ENCODE peak calls at places on chromosome 19, in eight cellular contexts. One of them, this sample, is unnamed.

GRCh38 chr19:2500861-2501260 is 24.9 kb downstream of the GADD45B start:
- DNase-seq in uterus: peak
- DNase-seq in thoracic aorta: no peak
- DNase-seq in GM23338: no peak
- DNase-seq in breast epithelium: no peak
- DNase-seq in choroid plexus epithelial cell: no peak
- DNase-seq in WERI-Rb-1: peak
- DNase-seq in IMR-90: no peak
- DNase-seq in this sample: no peak

GRCh38 chr19:23800281-23800680 is 41.6 kb upstream of the ZNF681 start:
- DNase-seq in uterus: no peak
- DNase-seq in choroid plexus epithelial cell: no peak
- DNase-seq in WERI-Rb-1: no peak
- DNase-seq in breast epithelium: no peak
- DNase-seq in IMR-90: no peak
- DNase-seq in GM23338: no peak
- DNase-seq in thoracic aorta: no peak
- DNase-seq in this sample: no peak

GRCh38 chr19:46955114-46955812 is 64.4 kb upstream of the NPAS1 start:
- DNase-seq in breast epithelium: no peak
- DNase-seq in IMR-90: peak
- DNase-seq in choroid plexus epithelial cell: peak
- DNase-seq in WERI-Rb-1: no peak
- DNase-seq in thoracic aorta: no peak
- DNase-seq in GM23338: no peak
- DNase-seq in uterus: no peak
- DNase-seq in this sample: peak

GRCh38 chr19:49212302-49212701 is 54.7 kb downstream of the TRPM4 start:
- DNase-seq in uterus: no peak
- DNase-seq in IMR-90: no peak
- DNase-seq in thoracic aorta: no peak
- DNase-seq in WERI-Rb-1: no peak
- DNase-seq in breast epithelium: no peak
- DNase-seq in GM23338: no peak
- DNase-seq in choroid plexus epithelial cell: peak
- DNase-seq in this sample: peak

GRCh38 chr19:34732548-34733255 is 1.3 kb upstream of the ZNF181 start:
- DNase-seq in GM23338: peak
- DNase-seq in breast epithelium: no peak
- DNase-seq in choroid plexus epithelial cell: no peak
- DNase-seq in IMR-90: no peak
- DNase-seq in thoracic aorta: no peak
- DNase-seq in uterus: peak
- DNase-seq in WERI-Rb-1: no peak
- DNase-seq in this sample: no peak

GRCh38 chr19:55041627-55042343 is 3.7 kb upstream of the GP6 start:
- DNase-seq in thoracic aorta: no peak
- DNase-seq in GM23338: no peak
- DNase-seq in breast epithelium: no peak
- DNase-seq in WERI-Rb-1: no peak
- DNase-seq in uterus: no peak
- DNase-seq in choroid plexus epithelial cell: no peak
- DNase-seq in IMR-90: no peak
- DNase-seq in this sample: no peak

GRCh38 chr19:35518313-35518712 is 4.9 kb upstream of the DMKN start:
- DNase-seq in IMR-90: peak
- DNase-seq in breast epithelium: no peak
- DNase-seq in uterus: no peak
- DNase-seq in thoracic aorta: no peak
- DNase-seq in choroid plexus epithelial cell: peak
- DNase-seq in GM23338: no peak
- DNase-seq in WERI-Rb-1: no peak
- DNase-seq in this sample: peak

GRCh38 chr19:6464070-6464873 is at the start of gene CRB3:
- DNase-seq in GM23338: peak
- DNase-seq in thoracic aorta: no peak
- DNase-seq in uterus: no peak
- DNase-seq in IMR-90: no peak
- DNase-seq in choroid plexus epithelial cell: no peak
- DNase-seq in breast epithelium: peak
- DNase-seq in WERI-Rb-1: no peak
- DNase-seq in this sample: no peak

GRCh38 chr19:3167533-3168272 is 10.9 kb upstream of the S1PR4 start:
- DNase-seq in IMR-90: no peak
- DNase-seq in GM23338: no peak
- DNase-seq in breast epithelium: no peak
- DNase-seq in choroid plexus epithelial cell: no peak
- DNase-seq in uterus: no peak
- DNase-seq in thoracic aorta: no peak
- DNase-seq in WERI-Rb-1: no peak
- DNase-seq in this sample: no peak

GRCh38 chr19:41848666-41849065 is 3.8 kb downstream of the DMRTC2 start:
- DNase-seq in GM23338: no peak
- DNase-seq in thoracic aorta: no peak
- DNase-seq in IMR-90: no peak
- DNase-seq in WERI-Rb-1: no peak
- DNase-seq in choroid plexus epithelial cell: no peak
- DNase-seq in breast epithelium: no peak
- DNase-seq in uterus: no peak
- DNase-seq in this sample: no peak

GRCh38 chr19:31892060-31892459 is 453.4 kb upstream of the ZNF507 start:
- DNase-seq in thoracic aorta: no peak
- DNase-seq in uterus: no peak
- DNase-seq in WERI-Rb-1: no peak
- DNase-seq in IMR-90: no peak
- DNase-seq in choroid plexus epithelial cell: no peak
- DNase-seq in breast epithelium: no peak
- DNase-seq in GM23338: no peak
- DNase-seq in this sample: no peak

GRCh38 chr19:42017040-42017439 is 23.0 kb upstream of the ATP1A3 start:
- DNase-seq in WERI-Rb-1: no peak
- DNase-seq in GM23338: no peak
- DNase-seq in breast epithelium: no peak
- DNase-seq in choroid plexus epithelial cell: no peak
- DNase-seq in uterus: no peak
- DNase-seq in thoracic aorta: no peak
- DNase-seq in IMR-90: no peak
- DNase-seq in this sample: no peak

GRCh38 chr19:43504426-43505185 is at the start of gene PHLDB3:
- DNase-seq in WERI-Rb-1: peak
- DNase-seq in thoracic aorta: no peak
- DNase-seq in uterus: no peak
- DNase-seq in GM23338: peak
- DNase-seq in breast epithelium: peak
- DNase-seq in choroid plexus epithelial cell: no peak
- DNase-seq in IMR-90: peak
- DNase-seq in this sample: no peak

GRCh38 chr19:2478756-2479555 is 3.0 kb downstream of the GADD45B start:
- DNase-seq in thoracic aorta: peak
- DNase-seq in uterus: peak
- DNase-seq in WERI-Rb-1: no peak
- DNase-seq in breast epithelium: peak
- DNase-seq in choroid plexus epithelial cell: peak
- DNase-seq in IMR-90: peak
- DNase-seq in GM23338: peak
- DNase-seq in this sample: peak

GRCh38 chr19:1408300-1409203 is 1.2 kb downstream of the DAZAP1 start:
- DNase-seq in uterus: peak
- DNase-seq in choroid plexus epithelial cell: peak
- DNase-seq in IMR-90: peak
- DNase-seq in WERI-Rb-1: no peak
- DNase-seq in breast epithelium: no peak
- DNase-seq in GM23338: peak
- DNase-seq in thoracic aorta: no peak
- DNase-seq in this sample: peak

GRCh38 chr19:13027031-13027430 is 31.8 kb downstream of the NFIX start:
- DNase-seq in WERI-Rb-1: no peak
- DNase-seq in breast epithelium: no peak
- DNase-seq in uterus: no peak
- DNase-seq in IMR-90: no peak
- DNase-seq in thoracic aorta: no peak
- DNase-seq in GM23338: no peak
- DNase-seq in choroid plexus epithelial cell: no peak
- DNase-seq in this sample: no peak

GRCh38 chr19:9828551-9829063 is 889 bp downstream of the UBL5 start:
- DNase-seq in thoracic aorta: no peak
- DNase-seq in choroid plexus epithelial cell: no peak
- DNase-seq in breast epithelium: no peak
- DNase-seq in uterus: no peak
- DNase-seq in IMR-90: no peak
- DNase-seq in WERI-Rb-1: no peak
- DNase-seq in GM23338: no peak
- DNase-seq in this sample: no peak

GRCh38 chr19:14203258-14203657 is 2.7 kb downstream of the ADGRL1 start:
- DNase-seq in thoracic aorta: no peak
- DNase-seq in WERI-Rb-1: no peak
- DNase-seq in uterus: no peak
- DNase-seq in choroid plexus epithelial cell: no peak
- DNase-seq in breast epithelium: no peak
- DNase-seq in GM23338: peak
- DNase-seq in IMR-90: no peak
- DNase-seq in this sample: no peak

DNA sequence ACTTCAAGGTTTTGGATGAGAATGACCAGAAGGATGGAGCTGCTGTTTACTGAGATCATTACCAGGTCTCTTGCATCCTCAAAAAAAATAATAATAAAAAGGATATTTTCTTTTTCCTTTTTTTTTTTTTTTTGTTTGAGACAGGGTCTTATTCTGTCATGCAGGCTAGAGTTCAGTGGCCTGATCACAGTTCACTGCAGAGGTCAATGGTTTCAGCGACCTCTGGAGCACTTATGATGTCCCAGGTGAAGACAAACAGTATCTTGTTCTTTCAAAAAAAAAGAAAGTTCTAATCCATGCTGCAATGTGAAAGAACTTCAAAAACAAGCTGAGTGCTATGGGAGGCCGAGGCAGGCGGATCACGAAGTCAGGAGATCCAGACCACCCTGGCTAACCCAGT is 30.4 kb upstream of the TPM4 start:
- DNase-seq in choroid plexus epithelial cell: no peak
- DNase-seq in breast epithelium: no peak
- DNase-seq in GM23338: no peak
- DNase-seq in uterus: no peak
- DNase-seq in IMR-90: no peak
- DNase-seq in thoracic aorta: no peak
- DNase-seq in WERI-Rb-1: no peak
- DNase-seq in this sample: no peak
- TF ChIP-seq CTCF in choroid plexus epithelial cell: no peak
- TF ChIP-seq CTCF in breast epithelium: no peak
- TF ChIP-seq CTCF in GM23338: no peak
- TF ChIP-seq CTCF in uterus: no peak
- TF ChIP-seq CTCF in IMR-90: no peak
- TF ChIP-seq CTCF in thoracic aorta: no peak
- TF ChIP-seq CTCF in WERI-Rb-1: no peak
- TF ChIP-seq CTCF in this sample: no peak

GRCh38 chr19:58514564-58515020 is 2.8 kb upstream of the SLC27A5 start:
- DNase-seq in GM23338: no peak
- DNase-seq in breast epithelium: no peak
- DNase-seq in thoracic aorta: no peak
- DNase-seq in choroid plexus epithelial cell: no peak
- DNase-seq in WERI-Rb-1: no peak
- DNase-seq in IMR-90: no peak
- DNase-seq in uterus: no peak
- DNase-seq in this sample: no peak
- H3K4me3 ChIP-seq in GM23338: peak
- H3K4me3 ChIP-seq in breast epithelium: peak
- H3K4me3 ChIP-seq in thoracic aorta: peak
- H3K4me3 ChIP-seq in choroid plexus epithelial cell: peak
- H3K4me3 ChIP-seq in WERI-Rb-1: peak
- H3K4me3 ChIP-seq in IMR-90: no peak
- H3K4me3 ChIP-seq in uterus: peak
- H3K4me3 ChIP-seq in this sample: peak

GRCh38 chr19:4199699-4200293 is 17.3 kb downstream of the ANKRD24 start:
- DNase-seq in GM23338: peak
- DNase-seq in uterus: no peak
- DNase-seq in breast epithelium: no peak
- DNase-seq in choroid plexus epithelial cell: no peak
- DNase-seq in thoracic aorta: no peak
- DNase-seq in IMR-90: no peak
- DNase-seq in WERI-Rb-1: no peak
- DNase-seq in this sample: no peak
- TF ChIP-seq CTCF in GM23338: peak
- TF ChIP-seq CTCF in uterus: no peak
- TF ChIP-seq CTCF in breast epithelium: no peak
- TF ChIP-seq CTCF in choroid plexus epithelial cell: no peak
- TF ChIP-seq CTCF in thoracic aorta: no peak
- TF ChIP-seq CTCF in IMR-90: no peak
- TF ChIP-seq CTCF in WERI-Rb-1: no peak
- TF ChIP-seq CTCF in this sample: no peak

GRCh38 chr19:11159598-11160001 is 4.0 kb upstream of the SPC24 start:
- DNase-seq in uterus: peak
- DNase-seq in IMR-90: peak
- DNase-seq in thoracic aorta: no peak
- DNase-seq in choroid plexus epithelial cell: peak
- DNase-seq in GM23338: no peak
- DNase-seq in breast epithelium: no peak
- DNase-seq in WERI-Rb-1: no peak
- DNase-seq in this sample: peak

GRCh38 chr19:11151181-11151580 is 4.4 kb downstream of the SPC24 start:
- DNase-seq in WERI-Rb-1: no peak
- DNase-seq in breast epithelium: no peak
- DNase-seq in uterus: no peak
- DNase-seq in thoracic aorta: no peak
- DNase-seq in choroid plexus epithelial cell: peak
- DNase-seq in IMR-90: no peak
- DNase-seq in GM23338: no peak
- DNase-seq in this sample: peak

GRCh38 chr19:11152318-11153062 is 3.1 kb downstream of the SPC24 start:
- DNase-seq in breast epithelium: peak
- DNase-seq in IMR-90: peak
- DNase-seq in uterus: peak
- DNase-seq in WERI-Rb-1: no peak
- DNase-seq in choroid plexus epithelial cell: peak
- DNase-seq in GM23338: no peak
- DNase-seq in thoracic aorta: no peak
- DNase-seq in this sample: peak

GRCh38 chr19:11155373-11156120 is at the start of gene SPC24:
- DNase-seq in GM23338: peak
- DNase-seq in uterus: peak
- DNase-seq in thoracic aorta: peak
- DNase-seq in WERI-Rb-1: peak
- DNase-seq in choroid plexus epithelial cell: peak
- DNase-seq in breast epithelium: peak
- DNase-seq in IMR-90: peak
- DNase-seq in this sample: peak

GRCh38 chr19:11154683-11155047 is 917 bp downstream of the SPC24 start:
- DNase-seq in uterus: no peak
- DNase-seq in choroid plexus epithelial cell: no peak
- DNase-seq in IMR-90: no peak
- DNase-seq in breast epithelium: no peak
- DNase-seq in WERI-Rb-1: no peak
- DNase-seq in thoracic aorta: no peak
- DNase-seq in GM23338: no peak
- DNase-seq in this sample: no peak
- H3K4me3 ChIP-seq in uterus: no peak
- H3K4me3 ChIP-seq in choroid plexus epithelial cell: no peak
- H3K4me3 ChIP-seq in IMR-90: no peak
- H3K4me3 ChIP-seq in breast epithelium: no peak
- H3K4me3 ChIP-seq in WERI-Rb-1: peak
- H3K4me3 ChIP-seq in thoracic aorta: no peak
- H3K4me3 ChIP-seq in GM23338: peak
- H3K4me3 ChIP-seq in this sample: peak